ENCODE peak calls at places on chromosome 14, in five cellular contexts. F is cardiac muscle cell, G is left ventricle myocardium inferior, W is colonic mucosa, Y is lung. U is an unnamed sample. For H3K4me1, the result is how much of the 10 kb centered on the place peaks cover.

GRCh38 chr14:104172349-104172748 is 34.0 kb downstream of the KIF26A start:
- DNase-seq in F (no peak), G (no peak), W (no peak), Y (no peak), U (no peak)

GRCh38 chr14:105145381-105146180 is 23.0 kb downstream of the JAG2 start:
- DNase-seq in F (no peak), G (no peak), W (no peak), Y (no peak), U (no peak)

GRCh38 chr14:22537436-22538310 is 51.4 kb downstream of the DAD1 start:
- DNase-seq in F (peak), G (no peak), W (no peak), Y (no peak), U (no peak)

GRCh38 chr14:32073537-32074189 is 3.4 kb upstream of the ARHGAP5 start:
- DNase-seq in F (peak), G (no peak), W (peak), Y (peak), U (peak)

GRCh38 chr14:24032727-24033418 is 18.9 kb upstream of the CARMIL3 start:
- DNase-seq in F (no peak), G (no peak), W (no peak), Y (peak), U (peak)

GRCh38 chr14:81388236-81388801 is 11.8 kb downstream of the STON2 start:
- DNase-seq in F (no peak), G (no peak), W (no peak), Y (no peak), U (no peak)

GRCh38 chr14:63204407-63205280 is at the start of gene RHOJ:
- DNase-seq in F (peak), G (peak), W (no peak), Y (no peak), U (no peak)

GRCh38 chr14:68692916-68693771 is 99.7 kb downstream of the ZFP36L1 start:
- DNase-seq in F (no peak), G (no peak), W (no peak), Y (no peak), U (no peak)

GRCh38 chr14:24432259-24433131 is 2.7 kb downstream of the KHNYN start:
- DNase-seq in F (no peak), G (no peak), W (no peak), Y (no peak), U (no peak)

GRCh38 chr14:61126083-61126962 is 145.3 kb downstream of the SLC38A6 start:
- DNase-seq in F (peak), G (no peak), W (no peak), Y (no peak), U (no peak)

GRCh38 chr14:101072945-101073597 is 169.5 kb upstream of the RTL1 start:
- DNase-seq in F (peak), G (no peak), W (peak), Y (peak), U (peak)

GRCh38 chr14:36667679-36668078 is 6.0 kb downstream of the PAX9 start:
- DNase-seq in F (no peak), G (no peak), W (no peak), Y (no peak), U (no peak)

GRCh38 chr14:91062600-91062999 is 2.2 kb upstream of the RPS6KA5 start:
- DNase-seq in F (no peak), G (no peak), W (no peak), Y (no peak), U (no peak)

GRCh38 chr14:91060472-91061308 is at the start of gene RPS6KA5:
- DNase-seq in F (peak), G (peak), W (peak), Y (peak), U (peak)

GRCh38 chr14:91061309-91061887 is 957 bp upstream of the RPS6KA5 start:
- DNase-seq in F (peak), G (no peak), W (no peak), Y (no peak), U (no peak)

GRCh38 chr14:91058017-91058675 is 2.3 kb downstream of the RPS6KA5 start:
- DNase-seq in F (no peak), G (no peak), W (no peak), Y (no peak), U (no peak)

GRCh38 chr14:91059576-91060471 is 617 bp downstream of the RPS6KA5 start:
- DNase-seq in F (peak), G (no peak), W (peak), Y (peak), U (peak)
- TF ChIP-seq CTCF in F (peak), G (no peak), W (no peak), Y (no peak), U (peak)

DNA sequence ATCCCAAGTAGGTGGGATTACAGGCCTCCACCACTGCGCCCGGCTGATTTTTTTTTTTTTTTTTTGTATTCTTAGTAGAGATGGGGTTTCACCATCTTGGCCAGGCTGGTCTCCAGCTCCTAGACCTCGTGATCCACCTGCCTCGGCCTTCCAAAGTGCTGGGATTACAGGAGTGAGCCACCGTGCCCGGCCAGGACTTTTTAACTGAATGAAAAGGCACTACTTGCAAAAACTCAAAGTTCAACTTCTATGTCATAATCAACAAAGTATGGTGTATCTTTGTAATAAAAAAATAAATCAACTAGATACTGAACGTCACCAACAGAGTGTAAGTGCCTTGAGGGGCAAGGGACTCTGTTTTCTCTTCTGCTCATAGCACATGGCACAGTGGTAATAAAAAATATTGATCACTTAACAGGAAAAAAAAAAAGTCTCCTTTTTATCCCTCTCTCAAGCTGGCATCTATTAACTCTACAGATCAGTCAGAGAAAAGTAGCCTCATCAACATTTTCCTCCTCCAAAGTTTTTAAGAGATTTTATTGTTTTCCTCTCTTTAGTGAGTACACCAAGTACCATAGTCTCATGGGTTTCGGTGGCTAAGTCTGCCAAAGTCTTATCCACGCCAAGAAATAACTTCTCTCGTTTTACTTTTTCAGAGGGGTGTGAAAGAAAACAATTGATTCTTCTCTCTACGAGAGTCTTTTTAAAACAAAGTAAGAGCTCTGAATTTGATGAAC is 10.6 kb upstream of the FOXN3 start:
- DNase-seq in F (no peak), G (no peak), W (no peak), Y (no peak), U (no peak)
- H3K27ac ChIP-seq in F (no peak), G (peak), W (no peak), Y (no peak), U (no peak)

GRCh38 chr14:97413991-97414717 is 617.0 kb downstream of the VRK1 start:
- DNase-seq in F (no peak), G (no peak), W (no peak), Y (no peak), U (no peak)

GRCh38 chr14:97416550-97416949 is 619.4 kb downstream of the VRK1 start:
- DNase-seq in F (no peak), G (no peak), W (no peak), Y (no peak), U (no peak)

GRCh38 chr14:97415907-97416306 is 618.7 kb downstream of the VRK1 start:
- DNase-seq in F (no peak), G (no peak), W (no peak), Y (no peak), U (no peak)

GRCh38 chr14:97412933-97413574 is 615.9 kb downstream of the VRK1 start:
- DNase-seq in F (no peak), G (no peak), W (no peak), Y (no peak), U (no peak)

DNA sequence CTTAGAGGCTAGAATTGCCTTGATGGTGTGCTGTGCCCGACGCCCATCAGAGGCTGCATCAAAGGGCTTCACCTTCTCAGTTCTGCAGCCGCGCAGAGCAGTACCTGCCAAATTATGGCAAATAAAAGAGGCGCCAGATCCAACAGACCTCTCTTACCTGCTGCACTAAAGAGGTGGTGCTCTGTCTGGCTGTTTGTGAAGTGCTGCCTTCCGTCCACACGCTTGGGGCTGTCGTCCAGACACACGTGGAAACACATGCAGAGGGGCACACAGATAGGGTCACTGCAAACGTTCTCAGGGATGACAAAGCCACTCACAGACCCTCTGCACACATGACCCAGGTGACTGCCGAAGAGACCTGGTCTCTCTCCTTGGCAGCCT is 617.5 kb downstream of the VRK1 start:
- DNase-seq in F (no peak), G (no peak), W (no peak), Y (no peak), U (no peak)
- H3K4me1 ChIP-seq in F (under half), G (under half), W (under half), Y (under half), U (under half)

DNA sequence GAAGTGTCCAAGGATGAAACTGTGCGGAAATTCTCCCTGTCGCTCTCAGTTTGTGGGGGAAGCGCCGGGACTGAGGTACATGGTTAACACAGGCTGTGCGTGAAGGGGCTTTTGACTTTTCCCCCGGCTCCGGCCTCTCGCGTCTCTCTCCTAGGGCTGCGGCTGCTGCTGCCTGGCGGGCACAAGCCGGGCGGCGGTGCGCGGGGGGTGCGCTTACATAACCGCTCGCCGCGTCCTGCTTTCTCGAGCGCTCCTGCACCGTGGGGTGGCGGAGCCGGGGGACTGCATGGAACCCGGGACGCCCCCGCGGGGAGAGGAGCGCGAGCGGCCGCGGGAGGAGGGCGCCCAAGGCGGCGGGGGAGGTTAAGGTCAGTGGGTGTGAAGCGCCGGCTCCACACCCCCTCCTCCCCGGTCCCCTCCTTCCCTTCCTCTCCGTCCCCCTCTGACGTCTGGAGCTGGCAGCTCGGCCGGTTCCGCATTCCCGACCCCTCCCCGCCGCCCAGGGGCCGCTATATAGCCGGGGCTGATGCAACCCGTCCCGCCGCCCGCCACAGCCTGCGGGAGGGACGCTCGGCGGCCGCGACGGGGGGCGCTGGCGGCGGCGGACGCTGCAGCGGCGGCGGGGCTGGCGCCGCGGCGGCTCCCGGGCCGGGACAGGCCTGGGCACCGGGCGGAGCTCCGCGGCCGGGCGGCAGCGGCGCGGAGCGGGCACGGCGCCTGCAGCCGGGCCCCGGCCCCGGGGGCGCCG is at the start of gene JDP2:
- DNase-seq in F (peak), G (peak), W (peak), Y (peak), U (peak)
- TF ChIP-seq CTCF in F (no peak), G (peak), W (no peak), Y (no peak), U (no peak)

DNA sequence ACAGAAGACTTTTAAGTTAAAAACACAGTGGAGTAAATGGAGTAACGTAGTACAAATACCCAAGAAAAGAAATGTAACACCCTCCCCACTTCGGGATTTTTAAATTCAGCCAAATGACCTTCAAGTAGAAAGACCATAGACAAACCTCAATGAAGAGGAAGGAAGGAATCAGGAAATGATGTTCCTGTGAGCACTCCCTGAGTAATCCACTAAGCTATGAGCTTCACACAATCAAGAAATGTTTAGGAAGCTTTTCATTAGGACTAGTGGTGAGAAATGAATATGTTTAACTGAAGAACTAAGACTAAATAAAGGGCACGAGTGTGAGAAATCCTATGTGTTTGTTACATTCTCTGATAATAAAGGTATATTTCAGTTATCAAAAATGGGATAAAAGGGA is 10.1 kb downstream of the TCL1A start:
- DNase-seq in F (no peak), G (no peak), W (no peak), Y (no peak), U (no peak)
- H3K27ac ChIP-seq in F (no peak), G (no peak), W (no peak), Y (no peak), U (no peak)

GRCh38 chr14:95513261-95513660 is 3.2 kb downstream of the SYNE3 start:
- DNase-seq in F (no peak), G (no peak), W (no peak), Y (no peak), U (no peak)
- H3K4me1 ChIP-seq in F (under half), G (half or more), W (under half), Y (under half), U (under half)

U was measured in body of pancreas.